ENCODE peak calls at places on chromosomes 6 and 20, in five cellular contexts. F is H9, H is brain microvascular endothelial cell, P is pancreas, L is PC-3. E is an unnamed sample. For H3K27me3, the result is how much of the 10 kb centered on the place peaks cover.

GRCh38 chr6:36929152-36929551 is 25.4 kb upstream of the PI16 start:
- DNase-seq in F (no peak), H (no peak), P (no peak), L (no peak), E (no peak)

GRCh38 chr6:124887872-124888580 is 74.2 kb upstream of the RNF217 start:
- DNase-seq in F (no peak), H (no peak), P (no peak), L (no peak), E (no peak)

GRCh38 chr6:53065266-53066058 is at the start of gene FBXO9:
- DNase-seq in F (peak), H (no peak), P (peak), L (peak), E (peak)

GRCh38 chr6:56091159-56091869 is 156.1 kb downstream of the COL21A1 start:
- DNase-seq in F (no peak), H (peak), P (no peak), L (peak), E (no peak)

GRCh38 chr6:9437836-9438235 is 977.0 kb downstream of the TFAP2A start:
- DNase-seq in F (no peak), H (peak), P (no peak), L (peak), E (no peak)

GRCh38 chr6:52418606-52419005 is 1.5 kb upstream of the EFHC1 start:
- DNase-seq in F (no peak), H (no peak), P (no peak), L (no peak), E (no peak)

GRCh38 chr20:62449951-62450815 is 22.8 kb upstream of the RBBP8NL start:
- DNase-seq in F (no peak), H (no peak), P (no peak), L (peak), E (peak)

GRCh38 chr6:41604006-41604405 is 34.3 kb upstream of the MDFI start:
- DNase-seq in F (no peak), H (no peak), P (peak), L (no peak), E (no peak)

GRCh38 chr20:48335421-48336090 is 492.2 kb downstream of the PREX1 start:
- DNase-seq in F (no peak), H (no peak), P (no peak), L (no peak), E (no peak)

GRCh38 chr6:41707565-41708200 is 27.7 kb downstream of the TFEB start:
- DNase-seq in F (no peak), H (no peak), P (no peak), L (no peak), E (no peak)

GRCh38 chr20:33499347-33499746 is 9.5 kb downstream of the CBFA2T2 start:
- DNase-seq in F (no peak), H (no peak), P (no peak), L (no peak), E (no peak)

GRCh38 chr6:39301606-39302005 is 12.6 kb downstream of the KCNK17 start:
- DNase-seq in F (peak), H (no peak), P (no peak), L (peak), E (no peak)

GRCh38 chr6:168737481-168737880 is 296.5 kb downstream of the SMOC2 start:
- DNase-seq in F (no peak), H (no peak), P (no peak), L (peak), E (no peak)

GRCh38 chr6:135267085-135267484 is 86.0 kb downstream of the MYB start:
- DNase-seq in F (no peak), H (no peak), P (no peak), L (no peak), E (no peak)

GRCh38 chr6:6025736-6026135 is 19.0 kb upstream of the NRN1 start:
- DNase-seq in F (no peak), H (no peak), P (no peak), L (no peak), E (no peak)

GRCh38 chr6:71537717-71538116 is 249.1 kb downstream of the OGFRL1 start:
- DNase-seq in F (no peak), H (no peak), P (no peak), L (peak), E (no peak)

GRCh38 chr6:14863896-14864850 is 381.7 kb upstream of the JARID2 start:
- DNase-seq in F (no peak), H (no peak), P (no peak), L (no peak), E (no peak)

GRCh38 chr20:47655635-47656034 is 129.6 kb downstream of the SULF2 start:
- DNase-seq in F (no peak), H (no peak), P (no peak), L (no peak), E (no peak)

GRCh38 chr6:160102956-160103824 is 18.4 kb upstream of the SLC22A1 start:
- DNase-seq in F (peak), H (peak), P (no peak), L (peak), E (no peak)

GRCh38 chr20:22503577-22503976 is 80.8 kb downstream of the FOXA2 start:
- DNase-seq in F (no peak), H (no peak), P (no peak), L (no peak), E (no peak)

GRCh38 chr6:113735487-113735886 is 121.7 kb upstream of the MARCKS start:
- DNase-seq in F (no peak), H (no peak), P (no peak), L (no peak), E (no peak)
- H3K27ac ChIP-seq in F (no peak), H (no peak), P (no peak), L (no peak), E (no peak)

DNA sequence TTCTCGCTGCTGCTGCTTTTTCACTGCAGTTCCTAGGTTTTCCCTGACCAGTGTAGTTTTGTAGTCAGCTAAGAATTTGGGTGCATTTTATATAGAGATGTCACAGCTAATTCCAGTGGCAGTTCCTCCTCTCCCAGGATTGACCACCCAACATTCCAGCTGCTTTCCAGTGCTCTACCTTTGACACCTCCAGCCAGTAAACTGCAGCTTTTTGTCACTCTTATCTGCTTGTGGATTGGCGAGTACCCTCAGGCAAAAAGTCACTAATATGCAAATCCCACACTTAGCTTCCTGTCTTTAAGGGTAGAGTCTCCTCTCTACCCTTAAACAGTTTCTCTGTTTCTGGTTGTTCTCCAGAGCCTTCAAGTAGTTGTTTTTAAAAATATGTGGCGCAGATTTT is 146.9 kb upstream of the KCNG1 start:
- DNase-seq in F (peak), H (no peak), P (no peak), L (no peak), E (no peak)
- H3K27me3 ChIP-seq in F (under half), H (under half), P (under half), L (under half), E (under half)

DNA sequence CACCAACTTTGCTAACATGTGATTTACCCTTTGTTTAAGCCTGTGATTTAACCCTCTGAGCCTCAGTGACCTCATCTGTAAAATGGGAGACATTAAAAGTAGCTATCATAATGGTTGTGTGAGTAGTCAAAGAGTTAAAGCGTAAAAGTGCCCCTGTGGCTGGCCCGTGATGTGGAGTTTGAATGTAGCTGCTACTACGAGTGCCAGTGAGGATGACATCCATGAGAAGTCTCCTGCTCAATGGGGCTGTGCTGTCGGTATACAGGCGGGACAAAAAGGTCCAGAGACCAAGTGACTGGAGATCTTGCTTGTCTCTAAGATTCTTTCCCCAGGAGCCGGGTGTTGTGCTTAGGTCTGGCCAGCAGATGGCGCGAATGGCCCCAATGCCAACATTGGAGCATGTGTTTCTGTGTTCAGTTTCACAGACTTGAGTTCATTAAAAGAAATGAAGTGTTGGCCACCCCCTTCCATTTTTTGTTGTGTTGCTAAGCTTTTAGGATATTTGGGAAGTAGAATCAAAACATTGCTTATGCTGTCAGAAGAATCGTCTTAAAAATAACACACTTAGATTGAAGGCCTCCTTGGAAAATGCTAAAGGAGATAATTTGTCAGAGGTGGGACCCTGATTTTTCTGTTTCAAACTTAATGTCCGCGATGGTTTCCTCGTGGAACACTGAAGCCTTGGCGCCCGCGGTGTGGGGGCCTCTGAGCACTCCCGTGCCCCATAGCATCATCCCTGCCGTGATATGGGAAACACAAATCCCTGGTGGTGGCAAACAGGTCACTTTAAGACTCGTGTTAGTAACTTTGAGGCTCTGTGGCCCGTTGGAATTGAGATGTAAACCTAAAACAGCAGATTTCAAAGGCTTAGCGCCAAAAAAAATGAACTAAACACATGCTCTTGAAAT is 9.3 kb upstream of the RBM38 start:
- DNase-seq in F (peak), H (peak), P (peak), L (peak), E (peak)
- H3K27ac ChIP-seq in F (no peak), H (no peak), P (no peak), L (no peak), E (no peak)

DNA sequence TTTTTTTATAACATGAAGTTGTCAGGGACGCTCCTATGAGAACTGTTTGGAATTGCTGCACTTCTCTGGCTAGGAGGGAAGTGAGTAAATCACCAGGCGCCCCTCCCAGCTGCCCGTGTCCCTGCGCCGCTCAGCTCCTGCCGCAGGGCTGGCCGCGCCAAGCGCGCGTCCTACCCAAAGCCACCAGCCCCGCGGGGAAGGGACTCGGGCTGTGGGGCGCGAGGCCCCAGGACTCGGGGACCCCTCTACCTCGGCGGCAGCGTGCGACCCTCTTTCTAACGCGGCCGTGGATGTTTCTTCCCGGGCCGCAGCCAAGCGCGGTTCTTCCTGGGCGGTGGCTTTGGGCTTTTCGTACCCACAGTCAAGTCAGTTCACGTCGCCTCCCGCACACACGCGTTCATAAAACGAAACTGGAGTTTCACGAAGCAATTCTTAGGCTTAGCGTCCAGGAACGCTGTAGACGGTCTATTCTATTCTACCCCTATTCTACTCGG is 15.2 kb downstream of the FOXC1 start:
- DNase-seq in F (no peak), H (no peak), P (no peak), L (no peak), E (peak)
- H3K27me3 ChIP-seq in F (half or more), H (half or more), P (under half), L (under half), E (under half)